ENCODE peak calls at places on chromosomes 1 and 21, in seven cellular contexts. D is dorsolateral prefrontal cortex, C is upper lobe of left lung, K is esophagus squamous epithelium, T is tibial artery, G is MM.1S, E is Peyer's patch. A is an unnamed sample.

GRCh38 chr1:7385471-7386225 is 385.4 kb upstream of the VAMP3 start:
- DNase-seq in G (no peak), K (no peak), C (peak; percentile 23), D (peak; percentile 30), T (no peak), E (peak; percentile 38), A (no peak)

GRCh38 chr1:44717653-44718052 is 13.3 kb downstream of the RNU5D-1 start:
- DNase-seq in K (no peak), G (no peak), C (no peak), E (no peak), T (no peak), D (no peak), A (no peak)

GRCh38 chr1:6975991-6976390 is 190.7 kb downstream of the CAMTA1 start:
- DNase-seq in C (no peak), D (no peak), E (no peak), K (no peak), G (no peak), T (no peak), A (no peak)

GRCh38 chr1:10059329-10059691 is 26.6 kb downstream of the UBE4B start:
- DNase-seq in C (no peak), E (no peak), G (no peak), K (no peak), D (no peak), T (no peak), A (no peak)

GRCh38 chr1:111204211-111204883 is 3.9 kb upstream of the DENND2D start:
- DNase-seq in K (peak; percentile 37), D (no peak), C (peak; percentile 79), E (peak; percentile 95), T (no peak), G (peak; percentile 62), A (peak; percentile 93)

GRCh38 chr1:23483327-23484252 is at the start of gene ASAP3:
- DNase-seq in C (peak; percentile 31), D (no peak), G (no peak), K (no peak), T (peak; percentile 37), E (peak; percentile 52), A (peak; percentile 27)

GRCh38 chr1:15141933-15142647 is 11.5 kb upstream of the TMEM51 start:
- DNase-seq in K (no peak), D (no peak), E (no peak), T (no peak), C (no peak), G (no peak), A (no peak)

GRCh38 chr1:59076612-59077011 is 220.3 kb upstream of the FGGY start:
- DNase-seq in D (no peak), K (no peak), C (no peak), T (no peak), E (no peak), G (no peak), A (no peak)

GRCh38 chr1:27398405-27399149 is 6.2 kb downstream of the GPR3 start:
- DNase-seq in G (no peak), D (no peak), C (no peak), T (no peak), E (no peak), K (no peak), A (no peak)

GRCh38 chr21:33394260-33394659 is 9.0 kb upstream of the IFNGR2 start:
- DNase-seq in D (no peak), T (peak; percentile 55), K (no peak), C (peak; percentile 75), E (peak; percentile 57), G (peak; percentile 99), A (no peak)

GRCh38 chr1:76266762-76267161 is 192.2 kb downstream of the ST6GALNAC3 start:
- DNase-seq in G (no peak), K (no peak), C (no peak), E (no peak), D (no peak), T (no peak), A (no peak)

GRCh38 chr1:207910678-207911354 is at the start of gene CD34:
- DNase-seq in T (peak; percentile 53), K (no peak), E (no peak), G (no peak), D (no peak), C (no peak), A (no peak)

GRCh38 chr1:1510912-1511532 is 940 bp upstream of the ATAD3A start:
- DNase-seq in C (peak; percentile 50), E (no peak), T (no peak), D (no peak), G (peak; percentile 65), K (no peak), A (peak; percentile 17)

GRCh38 chr1:15441247-15441646 is 3.0 kb downstream of the CTRC start:
- DNase-seq in K (no peak), C (no peak), G (no peak), D (no peak), T (no peak), E (no peak), A (no peak)

GRCh38 chr1:14740016-14740415 is 141.5 kb downstream of the KAZN start:
- DNase-seq in D (no peak), G (no peak), E (no peak), C (no peak), K (no peak), T (no peak), A (no peak)

GRCh38 chr1:48923116-48923515 is 146.4 kb upstream of the BEND5 start:
- DNase-seq in C (no peak), D (no peak), G (peak; percentile 70), T (no peak), E (no peak), K (no peak), A (no peak)

GRCh38 chr1:15963968-15964648 is 11.8 kb downstream of the ZBTB17 start:
- DNase-seq in C (no peak), T (no peak), E (no peak), D (no peak), K (no peak), G (no peak), A (no peak)

GRCh38 chr1:11887666-11888007 is 28.9 kb upstream of the NPPB start:
- DNase-seq in G (no peak), K (no peak), D (no peak), T (no peak), E (no peak), C (no peak), A (no peak)

GRCh38 chr1:203475012-203475981 is at the start of gene PRELP:
- DNase-seq in G (no peak), K (no peak), D (no peak), E (peak; percentile 65), T (peak; percentile 80), C (no peak), A (peak; percentile 37)

GRCh38 chr1:49251385-49251784 is 474.7 kb upstream of the BEND5 start:
- DNase-seq in D (no peak), E (no peak), C (no peak), K (no peak), T (no peak), G (no peak), A (no peak)

GRCh38 chr1:205259361-205259832 is 31.7 kb downstream of the TMCC2 start:
- DNase-seq in D (no peak), C (peak; percentile 72), K (no peak), T (no peak), G (peak; percentile 59), E (no peak), A (no peak)

GRCh38 chr1:205258313-205259176 is 30.8 kb downstream of the TMCC2 start:
- DNase-seq in G (no peak), D (peak; percentile 90), C (no peak), K (no peak), T (no peak), E (no peak), A (no peak)

GRCh38 chr1:205256956-205257615 is 29.3 kb downstream of the TMCC2 start:
- DNase-seq in K (no peak), C (no peak), E (no peak), T (no peak), G (no peak), D (no peak), A (no peak)

GRCh38 chr1:205255941-205256780 is 28.4 kb downstream of the TMCC2 start:
- DNase-seq in K (peak; percentile 38), C (peak; percentile 91), D (peak; percentile 94), T (peak; percentile 96), E (peak; percentile 95), G (peak; percentile 90), A (peak; percentile 89)

DNA sequence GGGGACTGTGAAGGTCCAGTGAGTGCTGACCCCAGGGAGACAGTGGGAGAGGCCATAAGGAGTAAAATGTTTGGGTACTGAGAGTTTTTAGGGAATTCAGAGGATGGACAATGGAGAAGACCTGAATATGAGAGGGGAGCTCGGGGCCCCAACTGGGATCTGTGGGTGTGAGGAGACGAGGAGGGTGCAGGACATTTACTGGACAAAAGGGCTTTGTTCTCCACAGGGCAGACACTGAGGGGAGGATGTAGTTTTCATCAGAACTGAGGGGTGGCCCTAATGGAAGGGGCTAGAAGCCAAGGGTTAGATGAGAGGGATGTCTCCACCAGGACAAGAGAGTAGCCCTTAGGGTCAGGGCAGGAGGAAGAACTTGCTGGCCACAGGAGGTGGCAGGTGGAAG is 30.0 kb downstream of the TMCC2 start:
- DNase-seq in E (no peak), C (no peak), T (no peak), G (no peak), D (no peak), K (no peak), A (no peak)
- H3K4me3 ChIP-seq in E (no peak overlapping the region), C (no peak overlapping the region), T (no peak overlapping the region), G (no peak overlapping the region), D (no peak overlapping the region), K (no peak overlapping the region), A (no peak overlapping the region)

DNA sequence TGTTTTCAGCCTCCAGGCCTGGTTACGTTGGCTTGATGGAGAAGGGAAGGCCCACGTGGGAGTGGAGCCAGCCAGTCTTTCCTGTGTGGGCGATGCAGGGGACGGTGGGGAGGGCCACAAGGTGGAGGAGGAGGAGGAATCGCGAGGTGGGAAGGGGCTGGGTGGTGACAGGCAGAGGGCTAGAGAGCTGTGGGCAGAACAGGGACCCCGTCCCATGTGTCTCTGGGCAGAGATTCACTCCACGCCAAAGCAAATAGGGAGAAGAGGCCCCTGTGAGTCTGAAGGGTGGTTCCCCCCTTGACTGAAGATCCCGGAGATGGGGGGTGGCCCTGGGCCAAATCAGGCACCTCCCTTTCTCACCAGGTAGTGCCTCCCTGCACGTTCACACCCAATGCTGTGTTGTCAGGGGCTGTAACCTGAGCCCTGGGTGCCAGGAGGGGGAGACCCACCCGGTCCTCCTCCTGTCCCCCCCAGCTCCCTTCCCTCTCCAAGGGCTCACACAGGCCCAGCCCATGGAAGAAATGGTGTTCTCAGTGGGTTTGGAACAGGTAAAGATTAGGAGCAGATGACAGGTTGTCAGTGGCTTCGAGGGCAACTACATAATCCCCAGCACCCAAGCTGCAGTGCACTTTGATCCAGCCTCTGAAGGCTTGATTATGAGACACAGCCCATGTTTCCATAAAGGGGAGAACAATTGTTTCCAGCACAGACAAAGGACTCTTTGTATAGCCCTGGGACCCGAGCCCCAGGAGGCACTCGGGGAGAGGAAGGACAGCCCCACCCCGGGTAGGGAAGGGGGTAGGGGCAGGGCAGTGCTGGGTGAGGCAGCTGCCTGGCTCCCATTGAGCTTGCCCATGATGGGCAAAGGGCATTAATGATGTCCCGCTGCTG is 37.7 kb upstream of the GPR37L1 start:
- DNase-seq in E (peak; percentile 84), D (peak; percentile 90), T (no peak), K (no peak), G (no peak), C (peak; percentile 22), A (peak; percentile 97)
- H3K4me3 ChIP-seq in E (no peak overlapping the region), D (no peak overlapping the region), T (no peak overlapping the region), K (no peak overlapping the region), G (no peak overlapping the region), C (no peak overlapping the region), A (no peak overlapping the region)

GRCh38 chr21:26965091-26965566 is 1.8 kb downstream of the ADAMTS5 start:
- DNase-seq in T (no peak), E (no peak), K (no peak), D (peak; percentile 39), G (no peak), C (no peak), A (no peak)
- H3K4me3 ChIP-seq in T (peak overlapping the region; percentile 62), E (peak overlapping the region; percentile 37), K (peak overlapping the region; percentile 57), D (peak overlapping the region; percentile 70), G (no peak overlapping the region), C (no peak overlapping the region), A (no peak overlapping the region)

GRCh38 chr1:46130144-46130543 is 2.3 kb downstream of the PIK3R3 start:
- DNase-seq in G (no peak), K (no peak), D (no peak), T (no peak), C (no peak), E (no peak), A (no peak)
- H3K4me3 ChIP-seq in G (peak overlapping the region; percentile 68), K (peak overlapping the region; percentile 70), D (peak overlapping the region; percentile 68), T (peak overlapping the region; percentile 68), C (peak overlapping the region; percentile 64), E (no peak overlapping the region), A (no peak overlapping the region)